ENCODE peak calls at places on chromosomes 5 and 9, in six cellular contexts. F, G, U, V, S and I are unnamed samples.

GRCh38 chr5:53642006-53642405 is 81.6 kb downstream of the NDUFS4 start:
- DNase-seq in G (peak; percentile 77), S (no peak), V (no peak), F (no peak), U (no peak), I (no peak)

GRCh38 chr5:57209316-57210040 is 35.6 kb downstream of the GPBP1 start:
- DNase-seq in U (no peak), S (no peak), G (peak; percentile 39), F (no peak), V (no peak), I (no peak)

GRCh38 chr9:38062498-38063362 is 6.3 kb downstream of the SHB start:
- DNase-seq in F (no peak), S (no peak), G (peak; percentile 88), V (no peak), U (no peak), I (no peak)

GRCh38 chr9:97848582-97849237 is 4.3 kb upstream of the FOXE1 start:
- DNase-seq in V (no peak), U (no peak), G (no peak), S (peak; percentile 55), F (no peak), I (no peak)

GRCh38 chr5:150734579-150735384 is 24.0 kb downstream of the DCTN4 start:
- DNase-seq in F (peak; percentile 72), G (no peak), U (no peak), S (peak; percentile 67), V (no peak), I (no peak)

GRCh38 chr5:172699999-172700685 is 59.1 kb downstream of the NEURL1B start:
- DNase-seq in F (no peak), U (peak; percentile 72), S (peak; percentile 57), G (no peak), V (no peak), I (no peak)

GRCh38 chr9:691825-692363 is 149.6 kb upstream of the DMRT1 start:
- DNase-seq in F (no peak), V (no peak), S (no peak), U (no peak), G (no peak), I (no peak)

GRCh38 chr9:89254773-89255125 is 56.2 kb upstream of the CKS2 start:
- DNase-seq in V (no peak), G (no peak), F (no peak), U (no peak), S (no peak), I (no peak)

GRCh38 chr5:173497685-173498084 is 118.8 kb downstream of the BOD1 start:
- DNase-seq in G (no peak), S (no peak), U (no peak), F (no peak), V (no peak), I (no peak)

GRCh38 chr5:54867310-54867944 is 118.0 kb downstream of the ESM1 start:
- DNase-seq in U (no peak), S (no peak), G (peak; percentile 60), F (no peak), V (no peak), I (no peak)

GRCh38 chr5:86500947-86501346 is 116.8 kb upstream of the COX7C start:
- DNase-seq in G (no peak), V (peak; percentile 3), U (no peak), S (no peak), F (no peak), I (no peak)
- TF ChIP-seq CTCF in G (no peak), V (no peak), U (no peak), S (no peak), F (no peak), I (peak; percentile 25)

GRCh38 chr9:76665458-76665857 is 98.8 kb upstream of the PCA3 start:
- DNase-seq in F (no peak), U (no peak), G (no peak), S (no peak), V (no peak), I (no peak)

GRCh38 chr9:76664120-76664519 is 100.1 kb upstream of the PCA3 start:
- DNase-seq in G (no peak), S (no peak), F (no peak), V (no peak), U (no peak), I (no peak)

GRCh38 chr9:76658510-76659231 is 105.6 kb upstream of the PCA3 start:
- DNase-seq in S (no peak), F (no peak), G (peak; percentile 62), V (no peak), U (no peak), I (no peak)

GRCh38 chr9:76667521-76667957 is 96.7 kb upstream of the PCA3 start:
- DNase-seq in F (no peak), S (no peak), V (no peak), G (peak; percentile 82), U (no peak), I (no peak)

GRCh38 chr9:76662476-76663281 is 101.6 kb upstream of the PCA3 start:
- DNase-seq in U (no peak), V (no peak), G (no peak), S (no peak), F (no peak), I (no peak)
- TF ChIP-seq CTCF in U (no peak), V (no peak), G (no peak), S (no peak), F (no peak), I (no peak)

GRCh38 chr9:96026655-96027213 is 151.2 kb downstream of the ERCC6L2 start:
- DNase-seq in G (no peak), F (no peak), U (no peak), V (no peak), S (no peak), I (no peak)

GRCh38 chr9:96022445-96023031 is 147.0 kb downstream of the ERCC6L2 start:
- DNase-seq in V (peak; percentile 30), F (no peak), U (no peak), S (no peak), G (no peak), I (no peak)

GRCh38 chr9:96027271-96028131 is 152.0 kb downstream of the ERCC6L2 start:
- DNase-seq in G (no peak), S (peak; percentile 52), V (peak; percentile 38), F (no peak), U (peak; percentile 54), I (no peak)

GRCh38 chr9:96029722-96030515 is 154.4 kb downstream of the ERCC6L2 start:
- DNase-seq in S (no peak), G (no peak), U (no peak), F (no peak), V (no peak), I (no peak)

GRCh38 chr9:96025995-96026572 is 150.6 kb downstream of the ERCC6L2 start:
- DNase-seq in S (peak; percentile 50), F (no peak), V (peak; percentile 79), G (no peak), U (no peak), I (no peak)
- TF ChIP-seq CTCF in S (no peak), F (no peak), V (peak; percentile 61), G (no peak), U (no peak), I (no peak)

DNA sequence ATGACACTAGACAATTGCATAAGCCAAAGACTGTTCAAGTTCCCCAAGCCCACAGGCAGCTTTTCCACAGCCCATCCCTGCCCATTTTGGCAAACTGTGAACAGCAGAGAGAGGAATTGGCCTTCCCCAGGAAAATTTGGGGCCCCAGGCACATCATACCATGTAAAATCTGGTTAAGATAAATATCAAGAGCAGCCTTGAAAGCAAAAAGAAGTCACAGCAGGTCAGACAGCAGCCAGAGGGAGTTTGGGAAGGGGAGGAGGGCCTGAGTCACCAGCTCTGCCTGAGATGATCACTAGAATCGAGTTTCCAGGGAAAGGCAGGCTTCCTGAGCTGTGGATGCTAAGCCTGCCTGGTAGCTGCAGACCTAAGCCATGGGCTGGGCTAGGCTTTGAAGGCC is 179.2 kb downstream of the RFK start:
- DNase-seq in S (no peak), F (no peak), V (no peak), U (no peak), G (peak; percentile 88), I (no peak)
- TF ChIP-seq CTCF in S (no peak), F (no peak), V (no peak), U (no peak), G (no peak), I (no peak)